ENCODE peak calls at places on chromosome 13, in four cellular contexts. Z is caudate nucleus, H is mucosa of descending colon, K is SW 1271. C is an unnamed sample.

GRCh38 chr13:84760956-84761355 is 878.7 kb upstream of the SLITRK1 start:
- DNase-seq in Z (no peak), H (no peak), K (no peak), C (no peak)

GRCh38 chr13:89748716-89749115 is 1598.8 kb upstream of the MIR17HG start:
- DNase-seq in Z (no peak), H (no peak), K (no peak), C (peak)

GRCh38 chr13:103568314-103568713 is 502.1 kb upstream of the SLC10A2 start:
- DNase-seq in Z (no peak), H (no peak), K (no peak), C (no peak)

GRCh38 chr13:30618186-30618937 is 642 bp downstream of the USPL1 start:
- DNase-seq in Z (no peak), H (no peak), K (peak), C (no peak)

GRCh38 chr13:102484329-102484728 is 82.5 kb upstream of the FGF14 start:
- DNase-seq in Z (no peak), H (no peak), K (no peak), C (no peak)

GRCh38 chr13:83153833-83154232 is 728.4 kb downstream of the SLITRK1 start:
- DNase-seq in Z (no peak), H (no peak), K (no peak), C (peak)

GRCh38 chr13:44768233-44768632 is 192.1 kb upstream of the TSC22D1 start:
- DNase-seq in Z (no peak), H (no peak), K (no peak), C (no peak)

GRCh38 chr13:114101325-114101821 is 31.1 kb downstream of the RASA3 start:
- DNase-seq in Z (no peak), H (no peak), K (no peak), C (no peak)

GRCh38 chr13:40120288-40120687 is 464.8 kb downstream of the COG6 start:
- DNase-seq in Z (no peak), H (no peak), K (no peak), C (no peak)

GRCh38 chr13:46124531-46124966 is 19.7 kb upstream of the CPB2 start:
- DNase-seq in Z (no peak), H (no peak), K (no peak), C (no peak)

GRCh38 chr13:65488606-65489005 is 1741.5 kb downstream of the PCDH9 start:
- DNase-seq in Z (no peak), H (no peak), K (no peak), C (no peak)

GRCh38 chr13:50531917-50532899 is 311.3 kb downstream of the DLEU7 start:
- DNase-seq in Z (no peak), H (peak), K (peak), C (peak)

GRCh38 chr13:42873081-42873480 is 91.7 kb downstream of the FAM216B start:
- DNase-seq in Z (no peak), H (no peak), K (no peak), C (no peak)

GRCh38 chr13:55572408-55572807 is 1568.3 kb upstream of the PRR20A start:
- DNase-seq in Z (no peak), H (no peak), K (no peak), C (no peak)

C was measured in cardiac muscle cell.